ENCODE peak calls at places on chromosomes 3 and 15, in eight cellular contexts. I is heart right ventricle, X is colonic mucosa, K is heart left ventricle, A is PC-3, Z is sigmoid colon, B is RWPE2, S is adrenal gland. R is an unnamed sample. For H3K4me1, the result is how much of the 10 kb centered on the place peaks cover.

GRCh38 chr15:33125883-33126535 is 68.5 kb downstream of the FMN1 start:
- DNase-seq in A (no peak), K (no peak), B (no peak), S (no peak), Z (no peak), X (no peak), I (no peak), R (no peak)

GRCh38 chr15:56496635-56497034 is 31.7 kb upstream of the MNS1 start:
- DNase-seq in A (peak), Z (no peak), S (no peak), I (no peak), B (no peak), X (no peak), K (no peak), R (no peak)

GRCh38 chr15:81295466-81296145 is 28.3 kb downstream of the STARD5 start:
- DNase-seq in K (no peak), B (no peak), X (no peak), S (no peak), I (no peak), A (no peak), Z (no peak), R (no peak)

GRCh38 chr3:159609620-159610019 is 379.0 kb upstream of the IL12A start:
- DNase-seq in S (no peak), B (no peak), K (no peak), X (no peak), Z (no peak), A (no peak), I (no peak), R (no peak)

GRCh38 chr15:45199136-45199810 is 11.5 kb upstream of the SHF start:
- DNase-seq in K (no peak), A (peak), S (peak), I (no peak), B (no peak), X (peak), Z (no peak), R (no peak)

GRCh38 chr3:127073931-127074820 is 91.3 kb downstream of the PLXNA1 start:
- DNase-seq in X (no peak), Z (peak), S (peak), K (no peak), B (peak), I (no peak), A (peak), R (peak)

GRCh38 chr15:93144477-93145270 is 55.7 kb upstream of the RGMA start:
- DNase-seq in X (no peak), Z (peak), I (no peak), A (no peak), B (no peak), K (no peak), S (no peak), R (no peak)

GRCh38 chr15:78880828-78881227 is 8.1 kb downstream of the MORF4L1 start:
- DNase-seq in I (no peak), X (no peak), Z (no peak), S (no peak), K (no peak), B (no peak), A (no peak), R (no peak)

GRCh38 chr3:46461971-46462910 is 2.5 kb downstream of the LTF start:
- DNase-seq in Z (no peak), I (no peak), S (no peak), B (no peak), X (no peak), A (peak), K (no peak), R (no peak)

GRCh38 chr3:10263549-10264363 is 15.5 kb downstream of the TATDN2 start:
- DNase-seq in A (peak), Z (peak), S (peak), X (no peak), I (no peak), B (no peak), K (no peak), R (peak)

GRCh38 chr3:187011915-187012314 is 81.6 kb downstream of the ST6GAL1 start:
- DNase-seq in X (no peak), I (no peak), S (no peak), K (no peak), Z (no peak), A (no peak), B (no peak), R (no peak)

GRCh38 chr3:23720885-23721284 is 84.9 kb upstream of the UBE2E1 start:
- DNase-seq in I (no peak), Z (no peak), A (no peak), S (no peak), B (no peak), K (no peak), X (no peak), R (no peak)

GRCh38 chr3:122322095-122323075 is 2.7 kb upstream of the CSTA start:
- DNase-seq in A (no peak), I (no peak), K (no peak), Z (no peak), X (no peak), S (no peak), B (no peak), R (no peak)

GRCh38 chr3:65561617-65562016 is 477.1 kb downstream of the MAGI1 start:
- DNase-seq in X (no peak), B (no peak), K (no peak), A (no peak), Z (no peak), I (no peak), S (no peak), R (no peak)

GRCh38 chr3:83868909-83869567 is 1089.8 kb upstream of the CADM2 start:
- DNase-seq in B (no peak), Z (no peak), K (no peak), S (no peak), X (no peak), I (no peak), A (no peak), R (no peak)

GRCh38 chr3:49132437-49133225 is at the start of gene LAMB2:
- DNase-seq in A (peak), S (peak), Z (peak), K (peak), B (no peak), X (peak), I (peak), R (peak)

GRCh38 chr15:71532994-71533393 is 277.4 kb upstream of the NR2E3 start:
- DNase-seq in K (no peak), I (no peak), A (peak), B (no peak), X (no peak), S (no peak), Z (no peak), R (peak)

GRCh38 chr3:57949779-57950618 is 58.2 kb upstream of the FLNB start:
- DNase-seq in S (peak), X (no peak), Z (peak), I (peak), K (no peak), A (peak), B (no peak), R (no peak)

GRCh38 chr3:119628816-119629445 is 31.2 kb downstream of the PLA1A start:
- DNase-seq in Z (no peak), K (no peak), I (no peak), S (no peak), X (no peak), A (peak), B (no peak), R (no peak)

GRCh38 chr3:35857004-35857403 is 217.7 kb downstream of the ARPP21 start:
- DNase-seq in B (no peak), Z (no peak), A (no peak), K (no peak), S (no peak), I (no peak), X (no peak), R (no peak)

GRCh38 chr3:172341482-172342059 is 106.7 kb downstream of the GHSR start:
- DNase-seq in K (no peak), S (no peak), A (peak), Z (no peak), I (no peak), B (no peak), X (no peak), R (no peak)

GRCh38 chr3:65936908-65937638 is 101.6 kb downstream of the MAGI1 start:
- DNase-seq in Z (no peak), I (no peak), S (no peak), K (peak), B (no peak), A (no peak), X (no peak), R (no peak)

GRCh38 chr3:191353022-191353777 is 22.9 kb upstream of the UTS2B start:
- DNase-seq in A (no peak), X (no peak), Z (no peak), B (no peak), S (no peak), I (no peak), K (no peak), R (no peak)

GRCh38 chr3:191350389-191351090 is 20.2 kb upstream of the UTS2B start:
- DNase-seq in I (no peak), S (no peak), X (no peak), B (no peak), Z (no peak), K (no peak), A (peak), R (no peak)

GRCh38 chr3:191348098-191348497 is 17.8 kb upstream of the UTS2B start:
- DNase-seq in S (no peak), Z (no peak), I (no peak), A (no peak), K (no peak), B (no peak), X (no peak), R (no peak)

GRCh38 chr3:191355406-191355805 is 25.1 kb upstream of the UTS2B start:
- DNase-seq in Z (no peak), I (no peak), A (no peak), X (no peak), K (no peak), S (no peak), B (no peak), R (no peak)

GRCh38 chr3:191352014-191352413 is 21.7 kb upstream of the UTS2B start:
- DNase-seq in B (no peak), Z (no peak), K (no peak), X (no peak), A (no peak), I (no peak), S (no peak), R (no peak)
- H3K4me1 ChIP-seq in B (half or more), Z (half or more), K (half or more), X (under half), A (half or more), I (half or more), S (under half), R (under half)

GRCh38 chr3:43766672-43767465 is 76.1 kb downstream of the ABHD5 start:
- DNase-seq in X (no peak), B (no peak), Z (no peak), K (no peak), I (no peak), S (no peak), A (peak), R (no peak)
- TF ChIP-seq CTCF in X (no peak), B (peak), Z (no peak), K (no peak), I (no peak), S (no peak), A (peak), R (no peak)

GRCh38 chr15:88257311-88257901 is 867 bp upstream of the NTRK3 start:
- DNase-seq in I (no peak), X (no peak), B (no peak), Z (no peak), K (no peak), A (no peak), S (no peak), R (peak)
- H3K4me3 ChIP-seq in I (peak), X (no peak), B (no peak), Z (peak), K (peak), A (no peak), S (no peak), R (peak)

GRCh38 chr3:19947549-19948071 is 713 bp downstream of the RAB5A start:
- DNase-seq in X (peak), I (no peak), B (peak), K (peak), Z (peak), S (peak), A (peak), R (peak)

GRCh38 chr3:19946291-19946831 is 536 bp upstream of the RAB5A start:
- DNase-seq in S (peak), A (no peak), X (no peak), I (no peak), B (no peak), Z (no peak), K (no peak), R (no peak)

GRCh38 chr3:19946832-19947548 is at the start of gene RAB5A:
- DNase-seq in I (peak), A (peak), K (peak), S (peak), Z (peak), B (peak), X (peak), R (peak)

GRCh38 chr3:19950316-19950715 is 3.4 kb downstream of the RAB5A start:
- DNase-seq in A (no peak), X (no peak), K (no peak), B (no peak), S (no peak), I (no peak), Z (no peak), R (no peak)

GRCh38 chr3:19948192-19948591 is 1.3 kb downstream of the RAB5A start:
- DNase-seq in A (no peak), S (no peak), X (no peak), K (no peak), I (no peak), Z (no peak), B (no peak), R (no peak)
- H3K4me1 ChIP-seq in A (under half), S (under half), X (under half), K (half or more), I (under half), Z (under half), B (under half), R (under half)

GRCh38 chr3:39273119-39273518 is 6.7 kb downstream of the CX3CR1 start:
- DNase-seq in S (no peak), B (no peak), A (no peak), I (no peak), Z (no peak), K (no peak), X (no peak), R (no peak)
- TF ChIP-seq CTCF in S (no peak), B (no peak), A (peak), I (no peak), Z (no peak), K (no peak), X (no peak), R (peak)

GRCh38 chr3:5252111-5252510 is 64.6 kb downstream of the EDEM1 start:
- DNase-seq in S (no peak), K (no peak), Z (no peak), A (no peak), X (no peak), B (no peak), I (no peak), R (no peak)

GRCh38 chr3:5245927-5246326 is 58.4 kb downstream of the EDEM1 start:
- DNase-seq in S (no peak), I (no peak), Z (no peak), A (no peak), B (no peak), X (no peak), K (no peak), R (no peak)

GRCh38 chr3:5251196-5251583 is 63.7 kb downstream of the EDEM1 start:
- DNase-seq in X (peak), K (no peak), Z (no peak), B (no peak), I (no peak), A (no peak), S (no peak), R (no peak)

GRCh38 chr3:5254281-5255048 is 67.0 kb downstream of the EDEM1 start:
- DNase-seq in S (no peak), B (no peak), I (no peak), X (no peak), K (no peak), A (no peak), Z (no peak), R (no peak)

DNA sequence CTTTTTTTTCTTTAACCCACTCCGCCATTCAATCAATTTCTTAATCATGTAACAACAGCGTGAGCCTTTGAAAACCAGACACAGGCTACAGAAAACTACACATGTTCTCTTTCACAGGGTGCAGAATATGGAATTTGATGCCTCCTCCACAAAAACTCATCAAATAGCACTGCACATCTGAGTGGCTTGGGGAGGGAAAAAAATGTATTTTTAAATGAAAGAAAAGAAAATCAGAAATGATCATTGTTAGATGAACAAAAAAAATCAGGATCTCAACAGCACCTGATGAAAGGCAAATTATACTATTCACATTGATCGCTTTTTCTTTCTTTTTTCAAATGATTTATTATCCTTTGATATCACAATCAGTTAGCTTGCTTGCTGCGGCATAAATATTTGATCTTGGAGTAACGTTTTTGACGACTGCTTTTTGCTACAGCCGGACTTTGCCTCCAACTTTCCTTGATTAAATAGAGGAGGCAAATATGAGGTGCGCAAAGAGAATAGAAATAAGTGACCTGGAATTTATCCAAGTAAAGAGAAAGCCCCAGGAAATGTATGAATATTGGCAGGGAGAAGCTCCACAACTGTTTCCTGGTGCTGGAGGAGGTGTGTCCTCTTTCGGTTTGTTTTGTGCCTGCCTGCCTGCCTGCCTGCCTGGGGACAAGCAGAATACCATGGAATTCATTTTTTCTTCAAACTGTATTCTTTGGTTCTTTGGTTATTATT is 63.1 kb downstream of the EDEM1 start:
- DNase-seq in I (no peak), S (no peak), Z (no peak), K (no peak), B (no peak), A (peak), X (peak), R (no peak)
- H3K4me3 ChIP-seq in I (peak), S (no peak), Z (no peak), K (peak), B (peak), A (peak), X (peak), R (peak)

GRCh38 chr3:114451561-114452018 is 157.8 kb downstream of the TIGIT start:
- DNase-seq in B (no peak), A (no peak), S (peak), X (peak), K (peak), I (no peak), Z (no peak), R (no peak)
- H3K4me1 ChIP-seq in B (under half), A (under half), S (under half), X (under half), K (under half), I (half or more), Z (under half), R (under half)

R was measured in BE2C.